ENCODE peak calls at places on chromosome 18, in five cellular contexts. One of them, this sample, is unnamed.
A peak's percentile ranks its signal among the peaks of the same experiment; 100 is the strongest.

GRCh38 chr18:57443247-57443646 is 8.1 kb downstream of the ONECUT2 start:
- DNase-seq in keratinocyte: no peak
- DNase-seq in OCI-LY7: no peak
- DNase-seq in nephron progenitor cell: no peak
- DNase-seq in ovary: no peak
- DNase-seq in this sample: no peak

GRCh38 chr18:30971338-30971956 is 71.1 kb downstream of the DSC3 start:
- DNase-seq in OCI-LY7: peak; percentile 27
- DNase-seq in keratinocyte: no peak
- DNase-seq in nephron progenitor cell: peak; percentile 20
- DNase-seq in ovary: no peak
- DNase-seq in this sample: no peak

GRCh38 chr18:11994346-11994707 is 13.0 kb downstream of the IMPA2 start:
- DNase-seq in ovary: no peak
- DNase-seq in OCI-LY7: no peak
- DNase-seq in nephron progenitor cell: no peak
- DNase-seq in keratinocyte: no peak
- DNase-seq in this sample: no peak

GRCh38 chr18:80147037-80147417 is 38.0 kb downstream of the ADNP2 start:
- DNase-seq in OCI-LY7: no peak
- DNase-seq in ovary: no peak
- DNase-seq in keratinocyte: no peak
- DNase-seq in nephron progenitor cell: no peak
- DNase-seq in this sample: no peak

GRCh38 chr18:59265246-59266018 is 7.8 kb downstream of the RAX start:
- DNase-seq in OCI-LY7: no peak
- DNase-seq in ovary: no peak
- DNase-seq in nephron progenitor cell: peak; percentile 64
- DNase-seq in keratinocyte: no peak
- DNase-seq in this sample: peak; percentile 60

GRCh38 chr18:49071365-49071764 is 120.6 kb upstream of the SMAD7 start:
- DNase-seq in ovary: no peak
- DNase-seq in nephron progenitor cell: no peak
- DNase-seq in keratinocyte: no peak
- DNase-seq in OCI-LY7: no peak
- DNase-seq in this sample: no peak

GRCh38 chr18:5073026-5073944 is 123.8 kb downstream of the AKAIN1 start:
- DNase-seq in keratinocyte: no peak
- DNase-seq in nephron progenitor cell: peak; percentile 50
- DNase-seq in OCI-LY7: peak; percentile 50
- DNase-seq in ovary: no peak
- DNase-seq in this sample: peak; percentile 37

GRCh38 chr18:34978953-34979608 is 62.1 kb upstream of the MAPRE2 start:
- DNase-seq in ovary: peak; percentile 35
- DNase-seq in keratinocyte: peak; percentile 84
- DNase-seq in nephron progenitor cell: peak; percentile 16
- DNase-seq in OCI-LY7: peak; percentile 1
- DNase-seq in this sample: peak; percentile 19

GRCh38 chr18:22302152-22302551 is 115.6 kb downstream of the CTAGE1 start:
- DNase-seq in ovary: no peak
- DNase-seq in keratinocyte: no peak
- DNase-seq in nephron progenitor cell: no peak
- DNase-seq in OCI-LY7: no peak
- DNase-seq in this sample: no peak

GRCh38 chr18:78980777-78981651 is 1.4 kb downstream of the SALL3 start:
- DNase-seq in OCI-LY7: no peak
- DNase-seq in keratinocyte: no peak
- DNase-seq in ovary: no peak
- DNase-seq in nephron progenitor cell: peak; percentile 63
- DNase-seq in this sample: peak; percentile 59

GRCh38 chr18:10298346-10298745 is 156.1 kb upstream of the APCDD1 start:
- DNase-seq in nephron progenitor cell: no peak
- DNase-seq in OCI-LY7: peak; percentile 55
- DNase-seq in keratinocyte: no peak
- DNase-seq in ovary: no peak
- DNase-seq in this sample: no peak

GRCh38 chr18:78547817-78548216 is 431.8 kb upstream of the SALL3 start:
- DNase-seq in OCI-LY7: no peak
- DNase-seq in ovary: no peak
- DNase-seq in nephron progenitor cell: no peak
- DNase-seq in keratinocyte: no peak
- DNase-seq in this sample: no peak

GRCh38 chr18:3653263-3653858 is 203.4 kb downstream of the TGIF1 start:
- DNase-seq in OCI-LY7: no peak
- DNase-seq in keratinocyte: no peak
- DNase-seq in nephron progenitor cell: no peak
- DNase-seq in ovary: no peak
- DNase-seq in this sample: no peak

GRCh38 chr18:62987035-62987830 is 271.9 kb downstream of the PHLPP1 start:
- DNase-seq in OCI-LY7: no peak
- DNase-seq in keratinocyte: no peak
- DNase-seq in ovary: no peak
- DNase-seq in nephron progenitor cell: no peak
- DNase-seq in this sample: no peak

GRCh38 chr18:57819671-57820460 is 16.8 kb upstream of the ATP8B1 start:
- DNase-seq in keratinocyte: peak; percentile 50
- DNase-seq in ovary: no peak
- DNase-seq in OCI-LY7: no peak
- DNase-seq in nephron progenitor cell: no peak
- DNase-seq in this sample: no peak

GRCh38 chr18:48800877-48801727 is 149.7 kb downstream of the SMAD7 start:
- DNase-seq in nephron progenitor cell: no peak
- DNase-seq in ovary: no peak
- DNase-seq in OCI-LY7: no peak
- DNase-seq in keratinocyte: no peak
- DNase-seq in this sample: peak; percentile 6

GRCh38 chr18:46736136-46736535 is 20.7 kb downstream of the ST8SIA5 start:
- DNase-seq in nephron progenitor cell: no peak
- DNase-seq in keratinocyte: no peak
- DNase-seq in OCI-LY7: no peak
- DNase-seq in ovary: no peak
- DNase-seq in this sample: no peak

GRCh38 chr18:57057890-57058289 is 89.0 kb upstream of the BOD1L2 start:
- DNase-seq in nephron progenitor cell: no peak
- DNase-seq in ovary: no peak
- DNase-seq in OCI-LY7: no peak
- DNase-seq in keratinocyte: no peak
- DNase-seq in this sample: no peak

GRCh38 chr18:55859116-55859515 is 271.1 kb upstream of the TCF4 start:
- DNase-seq in nephron progenitor cell: no peak
- DNase-seq in keratinocyte: no peak
- DNase-seq in ovary: no peak
- DNase-seq in OCI-LY7: no peak
- DNase-seq in this sample: no peak

GRCh38 chr18:11251229-11251890 is 102.0 kb upstream of the PIEZO2 start:
- DNase-seq in ovary: no peak
- DNase-seq in keratinocyte: no peak
- DNase-seq in nephron progenitor cell: no peak
- DNase-seq in OCI-LY7: no peak
- DNase-seq in this sample: no peak

GRCh38 chr18:45435810-45436209 is 179.5 kb upstream of the SLC14A2 start:
- DNase-seq in keratinocyte: no peak
- DNase-seq in OCI-LY7: no peak
- DNase-seq in ovary: no peak
- DNase-seq in nephron progenitor cell: no peak
- DNase-seq in this sample: no peak

GRCh38 chr18:28174181-28174906 is 2.6 kb downstream of the CDH2 start:
- DNase-seq in nephron progenitor cell: no peak
- DNase-seq in keratinocyte: no peak
- DNase-seq in OCI-LY7: no peak
- DNase-seq in ovary: no peak
- DNase-seq in this sample: no peak

GRCh38 chr18:29191263-29191662 is 1014.3 kb upstream of the CDH2 start:
- DNase-seq in nephron progenitor cell: no peak
- DNase-seq in ovary: no peak
- DNase-seq in OCI-LY7: no peak
- DNase-seq in keratinocyte: no peak
- DNase-seq in this sample: peak; percentile 29

GRCh38 chr18:75211721-75212625 is 1.4 kb downstream of the TSHZ1 start:
- DNase-seq in OCI-LY7: peak; percentile 8
- DNase-seq in nephron progenitor cell: peak; percentile 66
- DNase-seq in keratinocyte: no peak
- DNase-seq in ovary: peak; percentile 64
- DNase-seq in this sample: peak; percentile 48

GRCh38 chr18:59323931-59324622 is 5.6 kb upstream of the CPLX4 start:
- DNase-seq in ovary: no peak
- DNase-seq in keratinocyte: no peak
- DNase-seq in nephron progenitor cell: no peak
- DNase-seq in OCI-LY7: no peak
- DNase-seq in this sample: no peak

GRCh38 chr18:62384610-62385097 is 59.5 kb downstream of the TNFRSF11A start:
- DNase-seq in OCI-LY7: no peak
- DNase-seq in nephron progenitor cell: no peak
- DNase-seq in keratinocyte: peak; percentile 64
- DNase-seq in ovary: no peak
- DNase-seq in this sample: no peak

GRCh38 chr18:40692871-40693270 is 1262.2 kb upstream of the PIK3C3 start:
- DNase-seq in ovary: no peak
- DNase-seq in nephron progenitor cell: no peak
- DNase-seq in keratinocyte: no peak
- DNase-seq in OCI-LY7: no peak
- DNase-seq in this sample: no peak

GRCh38 chr18:59446012-59446411 is 86.9 kb upstream of the LMAN1 start:
- DNase-seq in ovary: no peak
- DNase-seq in nephron progenitor cell: peak; percentile 11
- DNase-seq in keratinocyte: no peak
- DNase-seq in OCI-LY7: no peak
- DNase-seq in this sample: no peak

GRCh38 chr18:32910694-32911296 is 138.0 kb upstream of the KLHL14 start:
- DNase-seq in keratinocyte: no peak
- DNase-seq in ovary: no peak
- DNase-seq in nephron progenitor cell: no peak
- DNase-seq in OCI-LY7: no peak
- DNase-seq in this sample: no peak

GRCh38 chr18:457533-457932 is 43.0 kb downstream of the COLEC12 start:
- DNase-seq in keratinocyte: no peak
- DNase-seq in ovary: no peak
- DNase-seq in OCI-LY7: no peak
- DNase-seq in nephron progenitor cell: no peak
- DNase-seq in this sample: no peak

GRCh38 chr18:73688161-73688560 is 459.5 kb downstream of the FBXO15 start:
- DNase-seq in ovary: no peak
- DNase-seq in OCI-LY7: no peak
- DNase-seq in keratinocyte: no peak
- DNase-seq in nephron progenitor cell: no peak
- DNase-seq in this sample: no peak

GRCh38 chr18:66792466-66792865 is 188.6 kb upstream of the CDH19 start:
- DNase-seq in OCI-LY7: no peak
- DNase-seq in ovary: no peak
- DNase-seq in nephron progenitor cell: no peak
- DNase-seq in keratinocyte: no peak
- DNase-seq in this sample: no peak

GRCh38 chr18:3872651-3873050 is 422.7 kb downstream of the TGIF1 start:
- DNase-seq in keratinocyte: no peak
- DNase-seq in ovary: no peak
- DNase-seq in nephron progenitor cell: no peak
- DNase-seq in OCI-LY7: no peak
- DNase-seq in this sample: no peak

DNA sequence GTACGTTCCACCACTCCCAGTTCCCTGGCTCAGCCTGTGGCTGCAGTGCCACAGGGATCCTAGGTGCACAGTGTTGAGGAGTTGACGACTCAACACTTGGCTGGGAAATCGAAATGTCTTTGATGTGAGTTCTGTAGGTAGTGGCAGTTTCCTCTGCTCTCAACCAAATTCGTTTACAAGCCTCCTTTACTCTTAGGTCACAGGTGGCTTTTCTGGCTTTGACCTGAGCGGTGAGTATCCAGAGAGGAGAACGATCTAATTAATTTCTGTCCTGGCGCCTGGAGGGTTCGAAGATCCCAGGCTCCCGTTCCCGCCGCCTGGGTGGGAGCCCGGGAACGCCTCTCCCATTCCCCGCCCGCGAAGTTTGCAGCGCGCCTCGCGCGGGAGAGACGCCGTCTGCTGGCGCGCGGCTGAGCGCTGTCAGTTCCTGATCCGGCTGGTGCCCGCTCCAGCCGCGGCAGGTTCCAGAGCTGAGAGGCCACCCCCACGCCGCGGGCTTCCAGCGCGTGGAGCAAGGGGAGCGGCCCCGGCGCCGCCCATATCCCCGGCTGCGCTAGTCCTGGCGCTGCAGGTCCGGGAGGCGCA is at the start of gene LAMA3:
- DNase-seq in ovary: peak; percentile 68
- DNase-seq in OCI-LY7: no peak
- DNase-seq in keratinocyte: no peak
- DNase-seq in nephron progenitor cell: peak; percentile 74
- DNase-seq in this sample: no peak
- TF ChIP-seq CTCF in ovary: no peak
- TF ChIP-seq CTCF in OCI-LY7: no peak
- TF ChIP-seq CTCF in keratinocyte: peak; percentile 44
- TF ChIP-seq CTCF in nephron progenitor cell: no peak
- TF ChIP-seq CTCF in this sample: no peak

DNA sequence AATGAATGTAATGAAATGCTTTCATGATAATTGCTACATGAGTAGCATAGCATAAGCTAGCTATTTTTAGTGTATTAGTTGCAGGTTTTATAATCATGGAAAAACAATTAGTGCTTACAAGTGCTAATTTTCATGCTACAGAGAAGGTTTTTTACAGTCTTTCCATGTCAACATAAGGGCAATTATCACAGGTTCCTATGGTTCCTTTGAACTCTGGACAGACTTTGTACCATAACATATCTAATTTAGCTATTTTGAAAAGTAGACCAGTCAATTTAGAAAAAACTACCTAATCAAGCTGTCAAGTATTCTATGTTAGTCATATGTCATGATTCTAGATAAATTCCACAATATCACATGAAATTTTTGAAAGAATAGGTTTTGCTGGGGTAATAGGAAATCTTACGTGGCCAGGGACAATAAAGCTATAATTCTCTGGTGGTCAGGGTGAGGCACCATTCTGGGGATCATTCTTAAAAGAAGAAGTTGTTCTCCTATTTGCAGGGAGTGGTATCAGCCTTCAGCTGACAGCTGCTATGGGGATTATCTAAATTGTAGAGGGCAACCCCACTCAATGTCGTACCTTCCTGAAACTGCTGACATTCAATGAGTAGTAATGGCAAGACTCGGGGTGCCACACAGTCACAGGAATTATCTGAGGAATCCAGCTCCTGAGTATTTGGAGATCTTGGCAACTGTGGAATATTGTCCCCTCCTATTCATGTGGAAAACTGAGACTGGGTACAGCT is 724.0 kb upstream of the LINC00305 start:
- DNase-seq in OCI-LY7: no peak
- DNase-seq in ovary: no peak
- DNase-seq in keratinocyte: no peak
- DNase-seq in nephron progenitor cell: no peak
- DNase-seq in this sample: no peak
- TF ChIP-seq CTCF in OCI-LY7: no peak
- TF ChIP-seq CTCF in ovary: no peak
- TF ChIP-seq CTCF in keratinocyte: no peak
- TF ChIP-seq CTCF in nephron progenitor cell: no peak
- TF ChIP-seq CTCF in this sample: no peak

GRCh38 chr18:14074187-14074586 is 58.0 kb downstream of the ZNF519 start:
- DNase-seq in OCI-LY7: peak; percentile 16
- DNase-seq in keratinocyte: no peak
- DNase-seq in ovary: no peak
- DNase-seq in nephron progenitor cell: no peak
- DNase-seq in this sample: no peak

GRCh38 chr18:14075196-14075595 is 57.0 kb downstream of the ZNF519 start:
- DNase-seq in keratinocyte: no peak
- DNase-seq in ovary: no peak
- DNase-seq in nephron progenitor cell: no peak
- DNase-seq in OCI-LY7: no peak
- DNase-seq in this sample: no peak
- TF ChIP-seq CTCF in keratinocyte: peak; percentile 11
- TF ChIP-seq CTCF in ovary: no peak
- TF ChIP-seq CTCF in nephron progenitor cell: no peak
- TF ChIP-seq CTCF in OCI-LY7: no peak
- TF ChIP-seq CTCF in this sample: no peak

GRCh38 chr18:52007109-52007508 is 332.9 kb upstream of the DCC start:
- DNase-seq in nephron progenitor cell: no peak
- DNase-seq in keratinocyte: no peak
- DNase-seq in OCI-LY7: no peak
- DNase-seq in ovary: no peak
- DNase-seq in this sample: no peak
- TF ChIP-seq CTCF in nephron progenitor cell: no peak
- TF ChIP-seq CTCF in keratinocyte: no peak
- TF ChIP-seq CTCF in OCI-LY7: no peak
- TF ChIP-seq CTCF in ovary: no peak
- TF ChIP-seq CTCF in this sample: no peak

This sample was measured in glutamatergic neuron.